ENCODE peak calls at places on chromosomes 7 and 10, in six cellular contexts. Y is neural progenitor cell, S is colonic mucosa, X is AG09309, M is dorsolateral prefrontal cortex, R is left lung. L is an unnamed sample.

GRCh38 chr10:125209591-125210373 is 49.4 kb upstream of the CTBP2 start:
- DNase-seq in Y (no peak), R (no peak), X (no peak), S (no peak), M (peak), L (no peak)

GRCh38 chr7:114875171-114875570 is 46.7 kb upstream of the MDFIC start:
- DNase-seq in R (no peak), Y (no peak), S (no peak), X (no peak), M (no peak), L (no peak)

GRCh38 chr7:86643478-86644281 is at the start of gene GRM3:
- DNase-seq in M (peak), X (no peak), S (no peak), Y (peak), R (no peak), L (no peak)

GRCh38 chr7:95213809-95214492 is 110.4 kb downstream of the PON1 start:
- DNase-seq in X (no peak), R (peak), M (peak), Y (no peak), S (no peak), L (no peak)

GRCh38 chr7:129865932-129866214 is 86.9 kb downstream of the UBE2H start:
- DNase-seq in R (no peak), M (no peak), X (no peak), Y (no peak), S (no peak), L (no peak)

GRCh38 chr7:17772581-17773288 is 167.6 kb downstream of the SNX13 start:
- DNase-seq in X (no peak), Y (peak), R (no peak), S (no peak), M (no peak), L (no peak)

GRCh38 chr7:141512597-141512996 is 38.6 kb upstream of the AGK start:
- DNase-seq in S (no peak), X (no peak), Y (no peak), M (no peak), R (no peak), L (no peak)

GRCh38 chr10:78889536-78890063 is 179.2 kb upstream of the ZMIZ1 start:
- DNase-seq in R (no peak), X (no peak), M (no peak), Y (no peak), S (no peak), L (no peak)

GRCh38 chr7:156566812-156567549 is 73.6 kb upstream of the RNF32 start:
- DNase-seq in M (no peak), S (peak), R (no peak), X (no peak), Y (no peak), L (no peak)

GRCh38 chr10:86269332-86269731 is 97.3 kb downstream of the GRID1 start:
- DNase-seq in M (no peak), X (no peak), Y (no peak), S (no peak), R (no peak), L (no peak)

GRCh38 chr10:14583967-14584366 is 190.7 kb downstream of the FAM107B start:
- DNase-seq in S (no peak), X (no peak), R (no peak), Y (no peak), M (no peak), L (no peak)

GRCh38 chr7:77349141-77349540 is 67.0 kb downstream of the GSAP start:
- DNase-seq in X (no peak), Y (no peak), M (no peak), R (no peak), S (no peak), L (no peak)

GRCh38 chr10:26025500-26025899 is 91.5 kb downstream of the MYO3A start:
- DNase-seq in X (no peak), Y (no peak), S (no peak), R (no peak), M (no peak), L (no peak)

GRCh38 chr10:123043409-123043925 is 34.7 kb downstream of the ACADSB start:
- DNase-seq in Y (peak), R (no peak), S (peak), M (peak), X (peak), L (no peak)

GRCh38 chr7:121623130-121623872 is 227.2 kb upstream of the FAM3C start:
- DNase-seq in X (no peak), R (no peak), S (no peak), Y (no peak), M (no peak), L (no peak)

GRCh38 chr10:10500941-10501340 is 516.7 kb upstream of the CELF2 start:
- DNase-seq in X (no peak), M (no peak), R (no peak), Y (no peak), S (no peak), L (peak)

DNA sequence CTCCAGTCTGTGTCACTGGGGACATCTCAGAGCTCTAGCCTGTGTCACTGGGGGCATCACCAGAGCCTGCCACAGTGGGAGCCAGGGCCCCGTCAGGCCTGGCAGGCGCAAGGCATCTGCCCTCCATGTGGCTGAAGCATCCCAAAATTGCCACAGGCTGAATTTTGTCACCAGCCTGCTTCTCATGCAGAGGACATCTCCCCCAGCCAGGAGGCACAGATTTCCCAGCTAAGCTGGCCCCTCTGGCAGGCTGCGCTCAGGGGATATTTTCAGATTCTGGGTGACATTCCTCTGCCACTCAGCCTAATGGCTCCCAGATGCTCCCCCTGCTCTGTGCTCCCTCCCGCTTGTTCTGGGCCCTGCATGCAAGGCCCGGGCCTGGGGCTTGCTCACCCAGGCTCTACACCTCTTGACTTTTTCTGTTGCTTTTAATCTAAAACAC is 64.6 kb downstream of the COL13A1 start:
- DNase-seq in S (no peak), M (no peak), Y (peak), R (no peak), X (no peak), L (no peak)
- H3K4me3 ChIP-seq in S (no peak), M (no peak), Y (no peak), R (no peak), X (no peak), L (no peak)

DNA sequence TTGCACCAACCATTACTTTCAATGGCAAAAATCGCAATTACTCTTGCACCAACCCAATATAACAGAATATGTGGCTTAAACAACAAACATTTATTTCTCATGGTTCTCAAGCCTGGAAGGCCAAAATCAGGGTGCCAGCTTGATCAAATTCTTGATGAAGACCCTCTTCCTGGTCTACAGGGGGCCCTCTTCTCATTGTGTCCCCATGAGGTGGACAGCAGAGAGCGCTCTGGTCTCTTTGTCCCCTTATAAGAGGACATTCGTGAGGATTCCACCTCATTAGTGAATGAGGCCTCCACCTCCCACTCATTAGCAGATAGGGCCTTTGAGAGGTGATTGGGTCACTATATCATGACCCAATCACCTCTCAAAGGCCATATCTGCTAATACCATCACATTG is 120.0 kb downstream of the CALN1 start:
- DNase-seq in Y (no peak), S (no peak), X (no peak), M (no peak), R (no peak), L (no peak)
- TF ChIP-seq CTCF in Y (no peak), S (no peak), X (no peak), M (no peak), R (no peak), L (no peak)

GRCh38 chr7:368651-369475 is 78.9 kb downstream of the FOXL3 start:
- DNase-seq in R (peak), M (peak), S (no peak), Y (no peak), X (no peak), L (no peak)
- H3K4me3 ChIP-seq in R (no peak), M (no peak), S (no peak), Y (no peak), X (no peak), L (no peak)

DNA sequence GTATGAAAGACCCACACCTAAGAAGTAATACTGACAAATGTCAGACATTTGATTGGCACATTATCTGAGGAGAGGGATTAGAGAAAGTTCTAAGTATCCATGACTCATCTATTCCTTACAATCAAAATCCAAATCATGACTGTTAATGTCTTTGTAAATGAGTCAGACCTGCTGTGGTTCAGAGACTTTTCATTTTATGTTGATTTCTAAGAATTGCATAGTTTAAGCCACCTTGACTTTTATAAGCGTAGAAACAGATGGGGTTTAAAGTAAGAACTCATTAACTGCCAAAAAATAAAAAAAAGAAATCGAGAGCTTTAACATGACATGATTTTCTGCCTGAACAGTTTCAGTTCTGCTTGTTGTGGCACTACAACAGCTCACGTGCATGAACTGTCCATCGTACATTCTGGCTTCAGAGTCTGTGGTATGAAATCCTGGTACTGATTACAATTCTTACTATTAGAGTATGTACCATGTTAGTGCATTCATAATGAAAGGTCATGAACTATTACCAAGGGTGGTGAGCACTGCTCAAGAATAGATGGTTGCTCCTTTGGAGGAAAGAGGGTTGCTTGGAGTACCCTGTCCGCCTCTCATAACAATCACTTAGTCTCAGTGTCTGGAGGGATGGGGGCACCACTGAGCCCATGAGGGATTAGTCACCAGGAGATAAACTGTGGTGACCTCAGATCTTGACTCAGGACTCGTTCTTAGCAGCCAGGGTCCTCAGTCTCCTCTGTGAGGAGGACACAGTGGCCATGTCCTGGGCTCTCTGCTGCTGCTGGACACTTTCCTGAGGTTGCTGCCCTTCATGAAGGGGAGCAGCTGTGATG is 42.2 kb downstream of the ACSM6 start:
- DNase-seq in Y (no peak), R (no peak), S (no peak), X (peak), M (no peak), L (no peak)
- TF ChIP-seq CTCF in Y (no peak), R (no peak), S (no peak), X (no peak), M (no peak), L (no peak)

GRCh38 chr7:137716061-137716460 is 130.7 kb downstream of the DGKI start:
- DNase-seq in M (no peak), X (no peak), Y (no peak), R (no peak), S (no peak), L (no peak)

GRCh38 chr7:137715546-137715945 is 131.2 kb downstream of the DGKI start:
- DNase-seq in M (no peak), X (no peak), S (no peak), R (no peak), Y (no peak), L (no peak)

GRCh38 chr7:137717045-137717444 is 129.7 kb downstream of the DGKI start:
- DNase-seq in R (no peak), S (no peak), M (no peak), X (no peak), Y (no peak), L (no peak)

GRCh38 chr7:137717811-137718271 is 128.9 kb downstream of the DGKI start:
- DNase-seq in S (no peak), X (no peak), M (peak), R (no peak), Y (peak), L (no peak)

GRCh38 chr7:137718360-137718759 is 128.4 kb downstream of the DGKI start:
- DNase-seq in M (no peak), R (no peak), Y (no peak), S (no peak), X (no peak), L (no peak)
- H3K4me3 ChIP-seq in M (peak), R (no peak), Y (no peak), S (no peak), X (no peak), L (no peak)

DNA sequence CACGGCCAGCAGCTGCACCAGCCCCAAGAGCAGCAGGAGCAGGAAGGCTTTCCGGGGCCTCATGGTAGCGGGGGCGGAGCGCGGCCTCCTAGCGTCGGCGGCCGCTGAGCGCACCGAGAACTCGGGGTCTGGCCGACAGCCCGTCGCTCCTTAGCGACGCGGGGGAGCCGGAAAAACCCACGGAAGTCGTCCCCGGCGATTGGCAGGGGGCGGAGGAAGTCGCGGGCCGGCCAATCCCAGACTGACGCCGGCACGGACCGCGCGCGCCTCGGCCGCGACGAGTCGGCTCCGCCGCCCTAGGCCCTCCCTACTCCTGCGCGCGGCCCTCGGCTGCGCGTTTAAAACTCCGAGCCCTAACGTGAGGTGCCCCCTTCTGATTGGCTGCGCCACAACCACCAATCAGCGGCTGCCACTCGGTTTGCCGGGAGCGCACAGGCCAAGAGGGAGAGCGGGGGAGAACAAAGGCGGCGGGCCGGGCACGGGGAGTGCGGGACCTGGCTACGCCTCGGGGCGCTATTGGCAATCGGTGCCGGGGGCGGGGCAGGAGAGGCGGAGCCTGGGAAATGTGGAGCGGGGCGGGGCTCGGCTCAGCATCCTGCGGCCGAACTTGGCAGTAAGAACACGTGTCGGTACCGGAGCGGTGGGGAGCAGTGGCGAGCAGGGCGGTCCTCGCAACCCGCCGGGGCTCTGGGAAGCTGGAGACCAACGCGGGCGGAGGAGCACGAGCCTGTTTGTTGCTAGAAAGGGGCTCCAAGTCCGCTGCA is at the start of gene PDIA4:
- DNase-seq in R (peak), Y (peak), S (peak), X (peak), M (peak), L (peak)
- TF ChIP-seq CTCF in R (no peak), Y (peak), S (no peak), X (peak), M (peak), L (peak)

GRCh38 chr7:157575777-157576176 is 239.0 kb downstream of the DNAJB6 start:
- DNase-seq in X (no peak), M (no peak), Y (no peak), S (no peak), R (no peak), L (no peak)
- H3K4me3 ChIP-seq in X (no peak), M (no peak), Y (no peak), S (no peak), R (no peak), L (no peak)

DNA sequence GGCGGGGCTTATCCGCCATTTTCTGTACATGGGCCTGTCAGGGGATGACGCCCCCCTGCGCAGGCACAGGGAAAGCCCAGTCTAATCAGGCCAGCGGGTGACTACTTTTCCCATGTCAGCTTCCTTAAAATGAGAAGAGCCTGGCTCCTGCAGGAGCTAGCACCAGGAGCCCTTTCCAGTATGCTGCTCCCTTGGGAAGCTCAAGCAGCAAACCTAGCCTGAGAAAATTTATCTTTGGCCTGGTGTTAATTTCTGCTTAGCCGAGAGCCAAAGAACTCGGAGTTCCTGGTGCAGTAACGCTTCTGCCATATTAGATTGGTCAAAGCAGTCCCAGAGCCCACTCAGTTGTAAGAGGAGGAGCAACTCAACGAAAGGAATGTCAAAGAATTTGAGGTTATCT is 239.0 kb upstream of the PHYHIPL start:
- DNase-seq in M (no peak), S (no peak), R (no peak), Y (no peak), X (no peak), L (no peak)
- TF ChIP-seq CTCF in M (no peak), S (no peak), R (no peak), Y (no peak), X (no peak), L (no peak)

L was measured in AG04449.